ENCODE peak calls at places on chromosomes 13 and 19, in six cellular contexts. S is HCT116, C is IMR-90, A is sigmoid colon, T is lower leg skin, I is GM12891. D is an unnamed sample.
A peak's percentile ranks its signal among the peaks of the same experiment; 100 is the strongest.

GRCh38 chr19:18439025-18439909 is 1.3 kb upstream of the ISYNA1 start:
- DNase-seq in C (peak; percentile 77), A (no peak), T (no peak), S (no peak), I (no peak), D (peak; percentile 53)

GRCh38 chr19:40811478-40812341 is 12.7 kb downstream of the EGLN2 start:
- DNase-seq in C (no peak), S (no peak), T (no peak), I (no peak), A (no peak), D (peak; percentile 47)

GRCh38 chr13:21074601-21075302 is 13.4 kb upstream of the LATS2 start:
- DNase-seq in C (no peak), T (no peak), I (peak; percentile 31), S (no peak), A (peak; percentile 78), D (no peak)

GRCh38 chr13:51380269-51380668 is 40.8 kb downstream of the SERPINE3 start:
- DNase-seq in T (no peak), S (no peak), I (no peak), A (no peak), C (peak; percentile 16), D (no peak)

GRCh38 chr13:70994204-70994603 is 872.8 kb downstream of the DACH1 start:
- DNase-seq in T (no peak), S (no peak), C (no peak), I (no peak), A (no peak), D (no peak)

GRCh38 chr13:76887070-76887563 is 912 bp upstream of the KCTD12 start:
- DNase-seq in T (peak; percentile 87), C (no peak), A (no peak), I (no peak), S (no peak), D (no peak)

GRCh38 chr13:113869263-113869662 is 5.4 kb upstream of the GAS6 start:
- DNase-seq in T (no peak), S (no peak), C (no peak), A (no peak), I (no peak), D (no peak)

GRCh38 chr13:26679411-26679810 is 81.2 kb downstream of the GPR12 start:
- DNase-seq in T (no peak), C (peak; percentile 81), I (no peak), S (no peak), A (no peak), D (no peak)

GRCh38 chr19:47644743-47645499 is 36.0 kb downstream of the BICRA start:
- DNase-seq in C (no peak), S (no peak), I (no peak), A (no peak), T (no peak), D (no peak)

GRCh38 chr19:1066748-1067340 is at the start of gene ARHGAP45:
- DNase-seq in A (no peak), T (no peak), C (no peak), S (no peak), I (peak; percentile 79), D (peak; percentile 42)

GRCh38 chr13:31807090-31807541 is 67.8 kb downstream of the RXFP2 start:
- DNase-seq in A (no peak), T (no peak), S (no peak), C (no peak), I (no peak), D (no peak)

GRCh38 chr19:13091400-13092161 is 11.1 kb downstream of the LYL1 start:
- DNase-seq in A (peak; percentile 91), T (no peak), C (peak; percentile 75), S (no peak), I (no peak), D (peak; percentile 67)

GRCh38 chr19:19600793-19601346 is 17.6 kb downstream of the PBX4 start:
- DNase-seq in I (no peak), A (no peak), S (no peak), C (no peak), T (no peak), D (no peak)

GRCh38 chr13:59533561-59534337 is 630.0 kb downstream of the DIAPH3 start:
- DNase-seq in T (no peak), A (no peak), C (peak; percentile 34), S (no peak), I (no peak), D (no peak)

GRCh38 chr13:20525601-20526544 is at the start of gene CRYL1:
- DNase-seq in C (peak; percentile 73), T (peak; percentile 94), S (no peak), A (peak; percentile 88), I (peak; percentile 57), D (peak; percentile 75)

GRCh38 chr19:33862991-33863390 is 66.3 kb downstream of the KCTD15 start:
- DNase-seq in I (no peak), A (no peak), S (no peak), C (no peak), T (no peak), D (no peak)

GRCh38 chr19:50768289-50768688 is 2.0 kb upstream of the GPR32 start:
- DNase-seq in C (no peak), I (no peak), T (no peak), S (no peak), A (no peak), D (no peak)

GRCh38 chr19:50770888-50771287 is 624 bp downstream of the GPR32 start:
- DNase-seq in T (no peak), C (no peak), I (no peak), S (no peak), A (no peak), D (no peak)

GRCh38 chr19:50777261-50777660 is 7.0 kb downstream of the GPR32 start:
- DNase-seq in C (no peak), T (no peak), I (no peak), S (no peak), A (no peak), D (no peak)

GRCh38 chr19:50776131-50776530 is 5.9 kb downstream of the GPR32 start:
- DNase-seq in I (no peak), C (no peak), T (no peak), A (no peak), S (no peak), D (no peak)

GRCh38 chr19:50772408-50773311 is 2.4 kb downstream of the GPR32 start:
- DNase-seq in C (peak; percentile 24), I (no peak), S (peak; percentile 48), T (no peak), A (no peak), D (no peak)
- TF ChIP-seq POLR2A in C (no peak), I (no peak), S (no peak), T (no peak), A (no peak), D (no peak)

GRCh38 chr19:5680437-5681368 is at the start of the genes HSD11B1L and MICOS13:
- DNase-seq in C (peak; percentile 98), S (peak; percentile 97), I (peak; percentile 98), T (peak; percentile 99), A (peak; percentile 99), D (peak; percentile 99)
- TF ChIP-seq POLR2A in C (peak; percentile 74), S (peak; percentile 68), I (peak; percentile 82), T (no peak), A (no peak), D (peak; percentile 41)

GRCh38 chr19:10420444-10421239 is at the start of gene PDE4A:
- DNase-seq in C (no peak), T (peak; percentile 87), S (no peak), I (peak; percentile 56), A (no peak), D (peak; percentile 81)

GRCh38 chr19:10419646-10420443 is 493 bp upstream of the PDE4A start:
- DNase-seq in A (no peak), I (peak; percentile 53), S (peak; percentile 84), C (peak; percentile 61), T (peak; percentile 86), D (peak; percentile 67)

GRCh38 chr19:10418281-10419199 is 1.8 kb upstream of the PDE4A start:
- DNase-seq in C (no peak), S (no peak), A (no peak), T (peak; percentile 75), I (no peak), D (no peak)

GRCh38 chr19:10417598-10418280 is 2.6 kb upstream of the PDE4A start:
- DNase-seq in S (no peak), T (no peak), A (no peak), I (no peak), C (no peak), D (no peak)

DNA sequence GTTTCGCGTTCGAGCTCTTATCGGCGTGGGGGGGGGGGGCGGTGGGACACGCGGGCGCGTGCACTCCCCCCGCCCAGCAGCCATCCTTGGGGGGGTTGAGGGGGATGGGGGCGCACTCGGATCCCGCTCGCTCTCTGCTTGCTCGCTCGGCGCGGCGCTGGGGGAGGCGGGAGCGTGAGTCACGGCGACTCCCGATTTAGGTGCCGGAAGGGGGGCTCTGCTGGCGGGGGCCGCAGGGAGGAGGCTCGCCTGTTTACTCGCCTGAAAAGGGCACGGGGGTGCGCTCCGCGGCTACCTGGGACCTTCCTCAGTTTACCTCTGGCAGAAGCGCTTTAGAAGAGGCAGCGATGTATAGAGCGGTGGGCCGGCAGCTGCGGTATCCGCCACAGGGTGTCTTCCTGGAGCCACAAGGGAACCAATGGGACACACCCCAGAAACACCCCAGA is 1.1 kb upstream of the PDE4A start:
- DNase-seq in A (no peak), I (no peak), T (peak; percentile 73), C (no peak), S (no peak), D (no peak)
- TF ChIP-seq POLR2A in A (no peak), I (no peak), T (no peak), C (no peak), S (no peak), D (no peak)

GRCh38 chr19:41880329-41880708 is 2.7 kb upstream of the ARHGEF1 start:
- DNase-seq in A (no peak), S (no peak), C (no peak), T (no peak), I (no peak), D (no peak)

GRCh38 chr19:41882568-41883462 is at the start of gene ARHGEF1:
- DNase-seq in T (peak; percentile 93), C (no peak), I (no peak), A (peak; percentile 76), S (no peak), D (no peak)

GRCh38 chr19:41883463-41883820 is 458 bp downstream of the ARHGEF1 start:
- DNase-seq in C (no peak), T (no peak), I (no peak), S (no peak), A (no peak), D (no peak)

GRCh38 chr19:41886761-41887710 is 4.1 kb downstream of the ARHGEF1 start:
- DNase-seq in S (no peak), T (no peak), I (no peak), A (no peak), C (no peak), D (no peak)

DNA sequence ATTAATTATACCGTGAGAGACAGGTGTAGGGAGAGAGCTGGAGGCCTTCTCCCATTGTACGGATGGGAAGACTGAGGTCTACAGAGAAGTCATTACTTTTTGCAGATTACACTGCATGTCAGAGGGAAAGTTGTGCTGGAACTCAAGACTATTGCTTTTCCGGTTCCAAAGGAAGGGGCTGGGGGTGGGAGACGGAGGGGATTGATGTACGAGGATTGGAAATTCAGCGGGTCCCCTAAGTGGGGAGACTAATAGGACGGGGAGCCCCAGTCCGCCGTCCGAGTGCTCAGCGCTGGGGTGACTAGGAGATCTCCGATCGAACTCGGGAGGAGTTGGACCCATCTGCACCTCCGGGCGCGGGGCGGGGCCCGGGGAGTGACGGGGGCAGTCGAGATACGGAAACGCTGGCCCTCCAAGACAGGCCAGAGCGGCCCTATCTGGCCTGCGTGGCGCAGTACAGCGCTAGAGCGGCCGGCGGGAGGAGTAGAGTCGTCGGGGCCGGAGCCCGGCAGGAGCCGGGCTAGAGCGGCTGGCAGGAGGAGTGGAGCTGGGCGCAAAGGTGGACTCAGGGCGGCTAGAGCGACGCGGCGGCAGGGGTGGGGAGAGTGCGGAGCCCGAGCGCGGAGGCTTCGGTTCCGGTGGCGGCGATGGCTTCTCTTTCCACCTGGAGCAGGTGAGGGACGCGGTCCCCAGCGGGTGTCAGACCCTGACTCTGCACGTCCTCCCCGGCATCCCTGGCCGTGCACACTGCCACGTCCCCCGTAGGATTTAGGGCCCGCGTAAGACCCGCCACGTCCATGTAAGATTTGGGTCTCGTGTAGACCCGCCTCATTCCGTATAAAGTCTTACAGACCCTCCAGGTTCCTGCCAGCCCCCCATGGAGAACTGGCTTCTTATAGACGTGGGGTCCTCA is 1.1 kb downstream of the ARHGEF1 start:
- DNase-seq in T (peak; percentile 98), A (peak; percentile 97), I (peak; percentile 96), C (peak; percentile 96), S (peak; percentile 94), D (peak; percentile 98)
- TF ChIP-seq POLR2A in T (no peak), A (peak; percentile 29), I (peak; percentile 89), C (peak; percentile 77), S (peak; percentile 86), D (peak; percentile 66)